ENCODE peak calls at places on chromosomes 1 and 21, in ten cellular contexts. Q is DND-41; Z is ovary; B is neural progenitor cell; A is CD8-positive, alpha-beta T cell; O is lower lobe of right lung; U is fibroblast of lung; F is left ventricle myocardium inferior; H is kidney; P is Panc1. I is an unnamed sample. For H3K9me3 and H3K4me1, the result is how much of the 10 kb centered on the place peaks cover.

GRCh38 chr1:217138173-217138838 is 415.1 kb upstream of the ESRRG start:
- DNase-seq in Q (no peak), Z (no peak), B (peak), A (no peak), O (no peak), U (no peak), F (no peak), H (no peak), P (no peak), I (no peak)

GRCh38 chr21:34333150-34333739 is 30.6 kb upstream of the KCNE2 start:
- DNase-seq in Q (no peak), Z (no peak), B (no peak), A (no peak), O (no peak), U (no peak), F (no peak), H (no peak), P (no peak), I (no peak)

GRCh38 chr21:26715878-26716506 is 129.2 kb downstream of the ADAMTS1 start:
- DNase-seq in Q (peak), Z (no peak), B (peak), A (peak), O (peak), U (peak), F (peak), H (no peak), P (no peak), I (peak)

GRCh38 chr1:234315091-234315541 is 58.1 kb upstream of the COA6 start:
- DNase-seq in Q (peak), Z (no peak), B (no peak), A (no peak), O (no peak), U (peak), F (no peak), H (no peak), P (peak), I (no peak)

GRCh38 chr1:62336638-62337534 is 17.7 kb upstream of the KANK4 start:
- DNase-seq in Q (no peak), Z (no peak), B (peak), A (no peak), O (no peak), U (no peak), F (no peak), H (no peak), P (no peak), I (no peak)

GRCh38 chr1:150017206-150017750 is 6.8 kb upstream of the OTUD7B start:
- DNase-seq in Q (no peak), Z (no peak), B (no peak), A (no peak), O (peak), U (no peak), F (no peak), H (no peak), P (no peak), I (no peak)

GRCh38 chr21:44582980-44583799 is 2.8 kb upstream of the KRTAP10-5 start:
- DNase-seq in Q (no peak), Z (no peak), B (peak), A (no peak), O (no peak), U (no peak), F (no peak), H (no peak), P (no peak), I (no peak)

GRCh38 chr1:23202263-23202749 is 15.0 kb downstream of the HTR1D start:
- DNase-seq in Q (no peak), Z (no peak), B (no peak), A (no peak), O (no peak), U (peak), F (no peak), H (no peak), P (no peak), I (no peak)

GRCh38 chr1:31910933-31911332 is 27.2 kb downstream of the PTP4A2 start:
- DNase-seq in Q (no peak), Z (no peak), B (no peak), A (no peak), O (no peak), U (no peak), F (no peak), H (no peak), P (no peak), I (no peak)

GRCh38 chr1:121413817-121414216 is 229.0 kb downstream of the SRGAP2C start:
- DNase-seq in Q (no peak), Z (no peak), B (no peak), A (no peak), O (no peak), U (no peak), F (no peak), H (no peak), P (no peak), I (no peak)

GRCh38 chr1:167564592-167564991 is 11.0 kb upstream of the CREG1 start:
- DNase-seq in Q (peak), Z (no peak), B (no peak), A (no peak), O (peak), U (no peak), F (no peak), H (no peak), P (no peak), I (no peak)

GRCh38 chr1:220124542-220124941 is 30.6 kb downstream of the IARS2 start:
- DNase-seq in Q (no peak), Z (no peak), B (no peak), A (no peak), O (no peak), U (peak), F (no peak), H (no peak), P (no peak), I (no peak)
- H3K9me3 ChIP-seq in Q (under half), Z (under half), B (under half), A (under half), O (under half), U (under half), F (under half), H (under half), P (under half), I (under half)

GRCh38 chr1:19453843-19454242 is 31.5 kb downstream of the CAPZB start:
- DNase-seq in Q (no peak), Z (no peak), B (no peak), A (no peak), O (no peak), U (no peak), F (peak), H (no peak), P (no peak), I (no peak)
- H3K4me1 ChIP-seq in Q (under half), Z (half or more), B (half or more), A (half or more), O (half or more), U (half or more), F (half or more), H (half or more), P (half or more), I (under half)

GRCh38 chr21:42238185-42238934 is 19.4 kb downstream of the ABCG1 start:
- DNase-seq in Q (peak), Z (no peak), B (no peak), A (peak), O (no peak), U (no peak), F (peak), H (peak), P (no peak), I (no peak)
- H3K27ac ChIP-seq in Q (peak), Z (no peak), B (no peak), A (peak), O (no peak), U (no peak), F (no peak), H (no peak), P (no peak), I (no peak)

GRCh38 chr1:11657654-11658053 is 3.0 kb downstream of the FBXO44 start:
- DNase-seq in Q (no peak), Z (no peak), B (no peak), A (no peak), O (no peak), U (no peak), F (no peak), H (no peak), P (no peak), I (no peak)

GRCh38 chr1:11659748-11660147 is 4.3 kb upstream of the FBXO6 start:
- DNase-seq in Q (no peak), Z (no peak), B (no peak), A (no peak), O (no peak), U (no peak), F (no peak), H (no peak), P (no peak), I (no peak)

GRCh38 chr1:11658542-11658941 is 3.9 kb downstream of the FBXO44 start:
- DNase-seq in Q (no peak), Z (no peak), B (no peak), A (no peak), O (no peak), U (no peak), F (no peak), H (no peak), P (no peak), I (no peak)

GRCh38 chr1:11655263-11656079 is 794 bp downstream of the FBXO44 start:
- DNase-seq in Q (peak), Z (no peak), B (peak), A (no peak), O (no peak), U (no peak), F (no peak), H (no peak), P (no peak), I (no peak)

GRCh38 chr1:11661105-11661504 is 2.9 kb upstream of the FBXO6 start:
- DNase-seq in Q (no peak), Z (no peak), B (no peak), A (no peak), O (no peak), U (no peak), F (no peak), H (no peak), P (no peak), I (no peak)
- H3K9me3 ChIP-seq in Q (under half), Z (under half), B (under half), A (under half), O (under half), U (under half), F (under half), H (under half), P (under half), I (under half)

GRCh38 chr1:118947790-118948189 is 40.4 kb downstream of the TBX15 start:
- DNase-seq in Q (no peak), Z (no peak), B (no peak), A (no peak), O (no peak), U (peak), F (no peak), H (no peak), P (no peak), I (no peak)

GRCh38 chr1:118948796-118949195 is 39.3 kb downstream of the TBX15 start:
- DNase-seq in Q (no peak), Z (no peak), B (no peak), A (no peak), O (no peak), U (peak), F (no peak), H (no peak), P (no peak), I (no peak)

GRCh38 chr1:118948351-118948750 is 39.8 kb downstream of the TBX15 start:
- DNase-seq in Q (no peak), Z (no peak), B (no peak), A (no peak), O (no peak), U (no peak), F (no peak), H (no peak), P (no peak), I (no peak)

GRCh38 chr1:118945460-118945859 is 42.7 kb downstream of the TBX15 start:
- DNase-seq in Q (no peak), Z (no peak), B (peak), A (no peak), O (no peak), U (no peak), F (no peak), H (no peak), P (no peak), I (no peak)

GRCh38 chr1:118947003-118947765 is 41.0 kb downstream of the TBX15 start:
- DNase-seq in Q (no peak), Z (no peak), B (no peak), A (no peak), O (no peak), U (peak), F (no peak), H (no peak), P (no peak), I (no peak)
- H3K4me1 ChIP-seq in Q (under half), Z (under half), B (under half), A (under half), O (under half), U (under half), F (under half), H (under half), P (under half), I (under half)

I was measured in iPS DF 6.9.